ENCODE peak calls at places on chromosomes 13 and 19, in four cellular contexts. W, I, C and S are unnamed samples.

GRCh38 chr13:102680842-102681725 is 13.8 kb downstream of the METTL21C start:
- DNase-seq in W (no peak), I (no peak), C (no peak), S (peak; percentile 30)

GRCh38 chr13:26051231-26052135 is at the start of gene SHISA2:
- DNase-seq in W (peak; percentile 82), I (peak; percentile 73), C (peak; percentile 79), S (peak; percentile 31)

GRCh38 chr19:35509018-35509652 is 4.3 kb downstream of the DMKN start:
- DNase-seq in W (no peak), I (no peak), C (peak; percentile 62), S (no peak)

GRCh38 chr19:3409346-3410064 is 43.1 kb downstream of the NFIC start:
- DNase-seq in W (no peak), I (no peak), C (no peak), S (no peak)

GRCh38 chr13:39588384-39588783 is 14.6 kb downstream of the LHFPL6 start:
- DNase-seq in W (no peak), I (peak; percentile 63), C (no peak), S (peak; percentile 54)

GRCh38 chr19:49403404-49404187 is 15.5 kb downstream of the KASH5 start:
- DNase-seq in W (no peak), I (no peak), C (peak; percentile 77), S (peak; percentile 33)

GRCh38 chr19:9345005-9345404 is 17.8 kb upstream of the ZNF177 start:
- DNase-seq in W (no peak), I (no peak), C (no peak), S (no peak)

GRCh38 chr13:31264146-31264545 is 64.4 kb downstream of the B3GLCT start:
- DNase-seq in W (no peak), I (no peak), C (no peak), S (peak; percentile 29)

GRCh38 chr13:48954086-48954485 is 21.6 kb upstream of the FNDC3A start:
- DNase-seq in W (no peak), I (peak; percentile 12), C (no peak), S (peak; percentile 51)

GRCh38 chr19:1653300-1653628 is 849 bp upstream of the TCF3 start:
- DNase-seq in W (no peak), I (no peak), C (no peak), S (no peak)
- H2BK120ac ChIP-seq in W (peak overlapping the region; percentile 81), I (no peak overlapping the region), C (no peak overlapping the region), S (peak overlapping the region; percentile 78)

DNA sequence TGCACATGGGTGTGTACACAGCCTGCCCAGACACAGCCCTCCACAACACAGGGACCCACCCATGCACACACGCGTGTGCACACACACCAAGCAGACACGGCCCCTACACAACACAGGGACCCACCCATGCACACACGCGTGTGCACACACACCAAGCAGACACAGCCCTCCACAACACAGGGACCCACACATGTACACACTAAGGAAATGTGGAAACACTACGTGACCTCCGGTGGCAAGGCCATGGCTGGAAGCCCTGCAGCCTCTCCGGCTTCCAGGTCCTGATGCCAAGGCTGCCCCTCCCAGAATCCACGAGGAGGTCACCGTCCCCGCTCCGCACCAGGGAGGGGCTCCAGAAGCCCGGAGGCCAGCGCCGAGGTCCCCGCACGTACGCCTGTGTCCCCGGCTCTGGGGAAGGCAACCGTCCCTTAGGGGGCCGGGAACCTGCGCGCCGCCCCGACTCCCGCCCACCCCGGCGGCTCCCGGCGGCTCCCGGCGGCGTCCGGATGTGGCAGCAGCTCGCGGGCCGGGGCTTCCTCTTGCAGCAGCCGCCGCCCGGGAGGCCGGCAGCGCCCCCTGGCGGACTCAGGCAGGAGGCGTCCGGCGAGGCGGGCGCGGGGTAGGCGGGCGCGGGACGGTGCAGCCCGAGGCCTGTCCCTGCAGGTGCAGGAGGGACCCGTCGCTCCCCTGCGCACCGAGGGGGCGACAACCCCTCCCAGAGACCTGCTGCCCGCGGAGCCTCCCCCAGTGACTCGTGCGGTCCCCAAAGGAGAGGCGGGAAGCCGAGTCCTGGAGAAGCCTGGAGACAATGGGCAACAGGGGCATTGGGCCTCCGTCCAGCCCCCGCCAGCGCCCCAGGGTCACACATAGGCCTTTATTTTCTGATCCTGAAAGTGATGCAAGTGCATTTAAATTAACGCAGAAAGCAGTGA is 29.9 kb upstream of the GRTP1 start:
- DNase-seq in W (peak; percentile 84), I (peak; percentile 64), C (peak; percentile 92), S (peak; percentile 59)
- H2BK120ac ChIP-seq in W (peak overlapping the region; percentile 94), I (peak overlapping the region; percentile 61), C (peak overlapping the region; percentile 98), S (peak overlapping the region; percentile 71)

GRCh38 chr19:40419066-40419612 is 6.0 kb upstream of the PRX start:
- DNase-seq in W (no peak), I (peak; percentile 41), C (no peak), S (no peak)
- H2BK120ac ChIP-seq in W (peak overlapping the region; percentile 0), I (peak overlapping the region; percentile 42), C (no peak overlapping the region), S (no peak overlapping the region)

GRCh38 chr19:12610540-12611360 is at the start of the genes ZNF490 and ZNF791:
- DNase-seq in W (peak; percentile 97), I (peak; percentile 98), C (peak; percentile 97), S (peak; percentile 97)

GRCh38 chr19:12606796-12607195 is 3.8 kb downstream of the ZNF490 start:
- DNase-seq in W (no peak), I (no peak), C (no peak), S (no peak)

DNA sequence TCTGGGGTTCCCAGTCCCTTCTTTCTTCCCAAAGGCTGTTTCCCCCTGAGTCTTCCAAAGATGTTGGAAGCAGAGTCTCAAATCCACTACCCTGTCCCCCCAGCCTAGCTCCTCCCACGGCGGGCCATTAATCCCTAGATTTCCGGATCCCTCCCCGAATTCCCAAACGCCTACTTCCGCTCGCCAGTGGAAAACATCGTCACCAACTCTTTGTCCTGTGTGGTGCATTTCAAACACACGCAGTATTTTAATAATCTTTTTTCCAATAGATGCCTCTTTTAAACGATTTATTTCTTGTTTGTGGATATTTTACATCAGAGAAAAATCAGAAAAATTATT is 610 bp downstream of the ZNF791 start:
- DNase-seq in W (peak; percentile 57), I (peak; percentile 90), C (peak; percentile 62), S (peak; percentile 74)
- H2BK120ac ChIP-seq in W (no peak overlapping the region), I (peak overlapping the region; percentile 80), C (no peak overlapping the region), S (peak overlapping the region; percentile 2)

DNA sequence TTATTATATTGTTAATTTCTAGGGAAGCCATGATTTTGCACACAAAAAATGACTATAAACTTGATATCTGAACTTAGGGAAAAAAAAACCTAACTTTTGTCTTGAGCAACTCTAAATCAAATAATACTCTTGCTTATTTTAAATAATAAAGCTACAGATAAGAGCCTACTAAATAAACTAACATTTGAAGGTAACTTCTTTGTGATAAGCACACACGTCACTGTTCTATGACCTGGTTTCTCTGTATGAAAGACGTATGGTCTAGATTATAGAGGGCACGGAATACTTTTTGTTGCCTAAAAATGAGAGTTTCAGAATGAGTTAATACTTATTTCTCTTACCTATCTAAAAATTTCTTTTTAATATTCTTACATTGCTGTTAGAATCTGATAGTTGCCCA is 603.2 kb downstream of the DCT start:
- DNase-seq in W (no peak), I (no peak), C (no peak), S (no peak)
- H2BK120ac ChIP-seq in W (no peak overlapping the region), I (no peak overlapping the region), C (no peak overlapping the region), S (no peak overlapping the region)

GRCh38 chr13:29619995-29620394 is 24.5 kb upstream of the SLC7A1 start:
- DNase-seq in W (no peak), I (no peak), C (no peak), S (peak; percentile 50)
- H2BK120ac ChIP-seq in W (no peak overlapping the region), I (no peak overlapping the region), C (no peak overlapping the region), S (peak overlapping the region; percentile 85)